ENCODE peak calls at places on chromosomes 5 and 9, in six cellular contexts. One of them, this sample, is unnamed.

GRCh38 chr9:72990397-72991182 is 37.7 kb upstream of the ALDH1A1 start:
- DNase-seq in CD4-positive, alpha-beta memory T cell: no peak
- DNase-seq in H9: no peak
- DNase-seq in IMR-90: no peak
- DNase-seq in mammary epithelial cell: no peak
- DNase-seq in neuronal stem cell: no peak
- DNase-seq in this sample: no peak

GRCh38 chr5:32076699-32077695 is 97.1 kb downstream of the GOLPH3 start:
- DNase-seq in CD4-positive, alpha-beta memory T cell: no peak
- DNase-seq in H9: no peak
- DNase-seq in IMR-90: peak
- DNase-seq in mammary epithelial cell: peak
- DNase-seq in neuronal stem cell: peak
- DNase-seq in this sample: no peak

GRCh38 chr5:115379622-115380344 is 83.3 kb upstream of the CCDC112 start:
- DNase-seq in CD4-positive, alpha-beta memory T cell: peak
- DNase-seq in H9: no peak
- DNase-seq in IMR-90: no peak
- DNase-seq in mammary epithelial cell: peak
- DNase-seq in neuronal stem cell: no peak
- DNase-seq in this sample: peak

GRCh38 chr9:5630038-5630507 is 1.2 kb downstream of the RIC1 start:
- DNase-seq in CD4-positive, alpha-beta memory T cell: no peak
- DNase-seq in H9: no peak
- DNase-seq in IMR-90: no peak
- DNase-seq in mammary epithelial cell: peak
- DNase-seq in neuronal stem cell: peak
- DNase-seq in this sample: no peak

GRCh38 chr9:104108315-104108714 is 14.2 kb downstream of the SMC2 start:
- DNase-seq in CD4-positive, alpha-beta memory T cell: no peak
- DNase-seq in H9: no peak
- DNase-seq in IMR-90: no peak
- DNase-seq in mammary epithelial cell: no peak
- DNase-seq in neuronal stem cell: no peak
- DNase-seq in this sample: no peak

GRCh38 chr9:8349369-8349768 is 549.8 kb upstream of the DMAC1 start:
- DNase-seq in CD4-positive, alpha-beta memory T cell: no peak
- DNase-seq in H9: no peak
- DNase-seq in IMR-90: no peak
- DNase-seq in mammary epithelial cell: no peak
- DNase-seq in neuronal stem cell: no peak
- DNase-seq in this sample: no peak

GRCh38 chr5:102678267-102679058 is 76.6 kb upstream of the PAM start:
- DNase-seq in CD4-positive, alpha-beta memory T cell: no peak
- DNase-seq in H9: no peak
- DNase-seq in IMR-90: peak
- DNase-seq in mammary epithelial cell: peak
- DNase-seq in neuronal stem cell: no peak
- DNase-seq in this sample: no peak

GRCh38 chr9:130869250-130869649 is 27.4 kb downstream of the QRFP start:
- DNase-seq in CD4-positive, alpha-beta memory T cell: no peak
- DNase-seq in H9: no peak
- DNase-seq in IMR-90: peak
- DNase-seq in mammary epithelial cell: no peak
- DNase-seq in neuronal stem cell: no peak
- DNase-seq in this sample: no peak

GRCh38 chr5:131289738-131290137 is 25.9 kb downstream of the CDC42SE2 start:
- DNase-seq in CD4-positive, alpha-beta memory T cell: peak
- DNase-seq in H9: no peak
- DNase-seq in IMR-90: no peak
- DNase-seq in mammary epithelial cell: no peak
- DNase-seq in neuronal stem cell: no peak
- DNase-seq in this sample: no peak

GRCh38 chr5:119655081-119655480 is 25.7 kb downstream of the FAM170A start:
- DNase-seq in CD4-positive, alpha-beta memory T cell: no peak
- DNase-seq in H9: no peak
- DNase-seq in IMR-90: no peak
- DNase-seq in mammary epithelial cell: peak
- DNase-seq in neuronal stem cell: no peak
- DNase-seq in this sample: peak

GRCh38 chr5:995318-995717 is 13.3 kb upstream of the NKD2 start:
- DNase-seq in CD4-positive, alpha-beta memory T cell: no peak
- DNase-seq in H9: no peak
- DNase-seq in IMR-90: no peak
- DNase-seq in mammary epithelial cell: no peak
- DNase-seq in neuronal stem cell: no peak
- DNase-seq in this sample: no peak

GRCh38 chr9:95940265-95940664 is 64.8 kb downstream of the ERCC6L2 start:
- DNase-seq in CD4-positive, alpha-beta memory T cell: no peak
- DNase-seq in H9: no peak
- DNase-seq in IMR-90: peak
- DNase-seq in mammary epithelial cell: no peak
- DNase-seq in neuronal stem cell: no peak
- DNase-seq in this sample: no peak

GRCh38 chr5:32168460-32169033 is 5.6 kb downstream of the GOLPH3 start:
- DNase-seq in CD4-positive, alpha-beta memory T cell: no peak
- DNase-seq in H9: no peak
- DNase-seq in IMR-90: no peak
- DNase-seq in mammary epithelial cell: no peak
- DNase-seq in neuronal stem cell: no peak
- DNase-seq in this sample: no peak

GRCh38 chr5:168172718-168173045 is 118.8 kb upstream of the WWC1 start:
- DNase-seq in CD4-positive, alpha-beta memory T cell: no peak
- DNase-seq in H9: no peak
- DNase-seq in IMR-90: no peak
- DNase-seq in mammary epithelial cell: no peak
- DNase-seq in neuronal stem cell: no peak
- DNase-seq in this sample: no peak

GRCh38 chr9:127924736-127925444 is 5.7 kb downstream of the PIP5KL1 start:
- DNase-seq in CD4-positive, alpha-beta memory T cell: no peak
- DNase-seq in H9: no peak
- DNase-seq in IMR-90: no peak
- DNase-seq in mammary epithelial cell: no peak
- DNase-seq in neuronal stem cell: no peak
- DNase-seq in this sample: no peak

GRCh38 chr9:91785403-91785917 is 164.6 kb downstream of the ROR2 start:
- DNase-seq in CD4-positive, alpha-beta memory T cell: no peak
- DNase-seq in H9: no peak
- DNase-seq in IMR-90: no peak
- DNase-seq in mammary epithelial cell: no peak
- DNase-seq in neuronal stem cell: no peak
- DNase-seq in this sample: no peak

GRCh38 chr5:87300744-87301143 is 33.1 kb downstream of the RASA1 start:
- DNase-seq in CD4-positive, alpha-beta memory T cell: peak
- DNase-seq in H9: no peak
- DNase-seq in IMR-90: peak
- DNase-seq in mammary epithelial cell: peak
- DNase-seq in neuronal stem cell: no peak
- DNase-seq in this sample: peak

GRCh38 chr5:11069041-11069440 is 308.0 kb upstream of the DAP start:
- DNase-seq in CD4-positive, alpha-beta memory T cell: no peak
- DNase-seq in H9: no peak
- DNase-seq in IMR-90: no peak
- DNase-seq in mammary epithelial cell: no peak
- DNase-seq in neuronal stem cell: no peak
- DNase-seq in this sample: no peak

GRCh38 chr5:127184841-127185240 is 105.8 kb upstream of the MEGF10 start:
- DNase-seq in CD4-positive, alpha-beta memory T cell: no peak
- DNase-seq in H9: no peak
- DNase-seq in IMR-90: no peak
- DNase-seq in mammary epithelial cell: no peak
- DNase-seq in neuronal stem cell: no peak
- DNase-seq in this sample: no peak

GRCh38 chr9:107755267-107755666 is 265.7 kb upstream of the KLF4 start:
- DNase-seq in CD4-positive, alpha-beta memory T cell: no peak
- DNase-seq in H9: no peak
- DNase-seq in IMR-90: peak
- DNase-seq in mammary epithelial cell: peak
- DNase-seq in neuronal stem cell: no peak
- DNase-seq in this sample: peak

GRCh38 chr9:107751522-107752235 is 262.1 kb upstream of the KLF4 start:
- DNase-seq in CD4-positive, alpha-beta memory T cell: no peak
- DNase-seq in H9: no peak
- DNase-seq in IMR-90: peak
- DNase-seq in mammary epithelial cell: peak
- DNase-seq in neuronal stem cell: no peak
- DNase-seq in this sample: no peak

GRCh38 chr9:107759009-107759822 is 269.6 kb upstream of the KLF4 start:
- DNase-seq in CD4-positive, alpha-beta memory T cell: no peak
- DNase-seq in H9: no peak
- DNase-seq in IMR-90: no peak
- DNase-seq in mammary epithelial cell: no peak
- DNase-seq in neuronal stem cell: no peak
- DNase-seq in this sample: no peak

GRCh38 chr9:107759823-107760166 is 270.2 kb upstream of the KLF4 start:
- DNase-seq in CD4-positive, alpha-beta memory T cell: no peak
- DNase-seq in H9: no peak
- DNase-seq in IMR-90: no peak
- DNase-seq in mammary epithelial cell: no peak
- DNase-seq in neuronal stem cell: no peak
- DNase-seq in this sample: no peak

GRCh38 chr9:107756091-107756490 is 266.5 kb upstream of the KLF4 start:
- DNase-seq in CD4-positive, alpha-beta memory T cell: no peak
- DNase-seq in H9: no peak
- DNase-seq in IMR-90: no peak
- DNase-seq in mammary epithelial cell: no peak
- DNase-seq in neuronal stem cell: no peak
- DNase-seq in this sample: no peak
- H3K27ac ChIP-seq in CD4-positive, alpha-beta memory T cell: no peak
- H3K27ac ChIP-seq in H9: no peak
- H3K27ac ChIP-seq in IMR-90: no peak
- H3K27ac ChIP-seq in mammary epithelial cell: no peak
- H3K27ac ChIP-seq in neuronal stem cell: no peak
- H3K27ac ChIP-seq in this sample: peak

DNA sequence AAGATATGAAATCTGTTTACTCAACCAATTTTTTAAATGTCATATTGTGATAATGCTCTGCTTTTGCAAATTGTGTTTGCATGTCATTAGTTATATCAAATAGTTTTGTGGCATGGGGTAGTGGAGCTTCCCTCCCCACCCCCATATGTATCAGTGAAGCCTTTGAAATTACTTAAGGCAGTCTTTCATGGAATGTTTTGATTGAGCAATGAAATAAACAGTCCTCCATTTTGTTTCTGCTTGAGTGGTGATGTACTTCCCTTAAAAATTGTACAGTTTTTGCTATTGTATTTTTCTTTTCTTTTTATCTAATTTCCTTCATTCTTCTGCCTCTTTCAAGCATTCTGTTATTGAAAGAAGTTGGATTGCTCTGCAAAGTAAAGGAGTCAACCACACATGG is 3.5 kb downstream of the SOWAHA start:
- DNase-seq in CD4-positive, alpha-beta memory T cell: no peak
- DNase-seq in H9: no peak
- DNase-seq in IMR-90: peak
- DNase-seq in mammary epithelial cell: no peak
- DNase-seq in neuronal stem cell: no peak
- DNase-seq in this sample: no peak
- H3K27ac ChIP-seq in CD4-positive, alpha-beta memory T cell: no peak
- H3K27ac ChIP-seq in H9: no peak
- H3K27ac ChIP-seq in IMR-90: no peak
- H3K27ac ChIP-seq in mammary epithelial cell: no peak
- H3K27ac ChIP-seq in neuronal stem cell: no peak
- H3K27ac ChIP-seq in this sample: no peak

GRCh38 chr9:35163413-35163812 is 1.6 kb downstream of the UNC13B start:
- DNase-seq in CD4-positive, alpha-beta memory T cell: no peak
- DNase-seq in H9: no peak
- DNase-seq in IMR-90: no peak
- DNase-seq in mammary epithelial cell: no peak
- DNase-seq in neuronal stem cell: no peak
- DNase-seq in this sample: no peak

GRCh38 chr9:35172878-35173277 is 11.1 kb downstream of the UNC13B start:
- DNase-seq in CD4-positive, alpha-beta memory T cell: no peak
- DNase-seq in H9: no peak
- DNase-seq in IMR-90: no peak
- DNase-seq in mammary epithelial cell: no peak
- DNase-seq in neuronal stem cell: no peak
- DNase-seq in this sample: no peak

GRCh38 chr9:35164711-35165110 is 2.9 kb downstream of the UNC13B start:
- DNase-seq in CD4-positive, alpha-beta memory T cell: no peak
- DNase-seq in H9: no peak
- DNase-seq in IMR-90: peak
- DNase-seq in mammary epithelial cell: peak
- DNase-seq in neuronal stem cell: no peak
- DNase-seq in this sample: no peak

GRCh38 chr9:35168963-35169362 is 7.2 kb downstream of the UNC13B start:
- DNase-seq in CD4-positive, alpha-beta memory T cell: no peak
- DNase-seq in H9: no peak
- DNase-seq in IMR-90: no peak
- DNase-seq in mammary epithelial cell: no peak
- DNase-seq in neuronal stem cell: no peak
- DNase-seq in this sample: no peak
- H3K27ac ChIP-seq in CD4-positive, alpha-beta memory T cell: no peak
- H3K27ac ChIP-seq in H9: no peak
- H3K27ac ChIP-seq in IMR-90: no peak
- H3K27ac ChIP-seq in mammary epithelial cell: no peak
- H3K27ac ChIP-seq in neuronal stem cell: no peak
- H3K27ac ChIP-seq in this sample: no peak

GRCh38 chr9:93470391-93470790 is 17.0 kb upstream of the FAM120AOS start:
- DNase-seq in CD4-positive, alpha-beta memory T cell: no peak
- DNase-seq in H9: no peak
- DNase-seq in IMR-90: no peak
- DNase-seq in mammary epithelial cell: no peak
- DNase-seq in neuronal stem cell: no peak
- DNase-seq in this sample: no peak

GRCh38 chr9:93467462-93467861 is 14.1 kb upstream of the FAM120AOS start:
- DNase-seq in CD4-positive, alpha-beta memory T cell: no peak
- DNase-seq in H9: no peak
- DNase-seq in IMR-90: no peak
- DNase-seq in mammary epithelial cell: no peak
- DNase-seq in neuronal stem cell: no peak
- DNase-seq in this sample: no peak

GRCh38 chr9:93467062-93467416 is 13.7 kb upstream of the FAM120AOS start:
- DNase-seq in CD4-positive, alpha-beta memory T cell: no peak
- DNase-seq in H9: no peak
- DNase-seq in IMR-90: no peak
- DNase-seq in mammary epithelial cell: peak
- DNase-seq in neuronal stem cell: no peak
- DNase-seq in this sample: no peak

GRCh38 chr9:93471135-93471534 is 17.8 kb upstream of the FAM120AOS start:
- DNase-seq in CD4-positive, alpha-beta memory T cell: no peak
- DNase-seq in H9: no peak
- DNase-seq in IMR-90: no peak
- DNase-seq in mammary epithelial cell: no peak
- DNase-seq in neuronal stem cell: no peak
- DNase-seq in this sample: no peak

DNA sequence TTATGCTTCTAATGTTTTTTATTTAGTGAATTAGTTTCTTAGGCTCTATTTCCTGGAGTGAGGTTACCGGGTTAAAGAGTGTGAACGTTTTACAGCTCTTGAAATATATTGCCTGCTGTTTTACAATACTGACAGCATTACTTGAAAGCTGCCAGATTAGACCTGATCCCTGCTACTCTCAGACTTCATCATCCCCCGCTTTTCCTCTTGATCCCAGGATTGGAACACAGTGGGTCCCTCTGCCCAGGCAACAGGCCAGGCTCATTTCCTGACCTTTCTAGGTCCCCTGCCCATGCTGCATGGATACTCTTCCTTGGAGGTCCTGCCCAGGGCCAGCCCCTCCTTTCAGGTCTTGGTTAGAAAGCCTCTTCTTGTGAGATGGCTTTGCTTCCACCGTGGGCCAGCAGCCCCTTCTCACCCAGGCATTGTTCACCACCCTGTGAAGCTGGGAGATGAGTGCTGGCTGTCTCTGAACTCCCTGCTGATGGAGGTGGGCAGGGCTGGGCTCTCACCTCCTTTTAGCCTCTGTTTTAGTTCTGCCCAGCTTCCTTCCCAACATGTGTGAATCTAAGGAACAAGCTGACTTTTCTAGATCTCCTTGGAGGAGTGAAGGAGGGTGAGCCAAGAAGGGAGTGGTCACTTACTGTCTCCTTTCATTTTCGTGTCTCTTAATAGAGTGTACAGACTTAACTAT is 15.5 kb upstream of the FAM120AOS start:
- DNase-seq in CD4-positive, alpha-beta memory T cell: no peak
- DNase-seq in H9: no peak
- DNase-seq in IMR-90: peak
- DNase-seq in mammary epithelial cell: peak
- DNase-seq in neuronal stem cell: no peak
- DNase-seq in this sample: no peak
- H3K27ac ChIP-seq in CD4-positive, alpha-beta memory T cell: no peak
- H3K27ac ChIP-seq in H9: no peak
- H3K27ac ChIP-seq in IMR-90: peak
- H3K27ac ChIP-seq in mammary epithelial cell: no peak
- H3K27ac ChIP-seq in neuronal stem cell: no peak
- H3K27ac ChIP-seq in this sample: no peak

This sample was measured in epithelial cell of prostate.